ENCODE peak calls at places on chromosomes 12 and 14, in six cellular contexts. One of them, this sample, is unnamed.

GRCh38 chr14:90587252-90587910 is 190.6 kb downstream of the CALM1 start:
- DNase-seq in T-cell: no peak
- DNase-seq in erythroblast: no peak
- DNase-seq in AG08395: no peak
- DNase-seq in right cardiac atrium: no peak
- DNase-seq in Caco-2: no peak
- DNase-seq in this sample: no peak

GRCh38 chr12:86613306-86613705 is 357.1 kb upstream of the MGAT4C start:
- DNase-seq in AG08395: no peak
- DNase-seq in erythroblast: no peak
- DNase-seq in right cardiac atrium: no peak
- DNase-seq in T-cell: no peak
- DNase-seq in Caco-2: no peak
- DNase-seq in this sample: no peak

GRCh38 chr12:103909811-103910210 is 20.4 kb upstream of the HSP90B1 start:
- DNase-seq in Caco-2: no peak
- DNase-seq in T-cell: no peak
- DNase-seq in erythroblast: no peak
- DNase-seq in right cardiac atrium: no peak
- DNase-seq in AG08395: peak; percentile 62
- DNase-seq in this sample: no peak

GRCh38 chr12:7439579-7440505 is 4.1 kb downstream of the CD163L1 start:
- DNase-seq in AG08395: peak; percentile 19
- DNase-seq in erythroblast: peak; percentile 76
- DNase-seq in T-cell: peak; percentile 22
- DNase-seq in right cardiac atrium: peak; percentile 56
- DNase-seq in Caco-2: peak; percentile 92
- DNase-seq in this sample: no peak

GRCh38 chr14:41868396-41868795 is 261.7 kb downstream of the LRFN5 start:
- DNase-seq in T-cell: no peak
- DNase-seq in AG08395: no peak
- DNase-seq in Caco-2: no peak
- DNase-seq in right cardiac atrium: no peak
- DNase-seq in erythroblast: no peak
- DNase-seq in this sample: no peak

GRCh38 chr14:59543873-59544272 is 32.7 kb downstream of the CCDC175 start:
- DNase-seq in erythroblast: no peak
- DNase-seq in right cardiac atrium: no peak
- DNase-seq in T-cell: no peak
- DNase-seq in AG08395: no peak
- DNase-seq in Caco-2: no peak
- DNase-seq in this sample: no peak

GRCh38 chr12:68821357-68822188 is 13.6 kb downstream of the MDM2 start:
- DNase-seq in right cardiac atrium: no peak
- DNase-seq in Caco-2: no peak
- DNase-seq in AG08395: no peak
- DNase-seq in erythroblast: no peak
- DNase-seq in T-cell: no peak
- DNase-seq in this sample: no peak

GRCh38 chr12:78183854-78184253 is 353.2 kb downstream of the NAV3 start:
- DNase-seq in T-cell: no peak
- DNase-seq in right cardiac atrium: no peak
- DNase-seq in Caco-2: no peak
- DNase-seq in erythroblast: peak; percentile 88
- DNase-seq in AG08395: no peak
- DNase-seq in this sample: no peak

GRCh38 chr12:31317471-31318397 is 8.2 kb downstream of the SINHCAF start:
- DNase-seq in T-cell: no peak
- DNase-seq in AG08395: no peak
- DNase-seq in erythroblast: peak; percentile 57
- DNase-seq in right cardiac atrium: no peak
- DNase-seq in Caco-2: no peak
- DNase-seq in this sample: no peak

GRCh38 chr12:121165316-121165715 is 32.6 kb downstream of the P2RX7 start:
- DNase-seq in AG08395: no peak
- DNase-seq in Caco-2: no peak
- DNase-seq in T-cell: no peak
- DNase-seq in right cardiac atrium: no peak
- DNase-seq in erythroblast: no peak
- DNase-seq in this sample: no peak